ENCODE peak calls at places on chromosomes 6 and 20, in five cellular contexts. Z, N, L, O and R are unnamed samples.
A peak's percentile ranks its signal among the peaks of the same experiment; 100 is the strongest.

GRCh38 chr6:36052092-36052491 is 24.5 kb downstream of the MAPK14 start:
- DNase-seq in O (no peak), N (no peak), L (no peak), Z (no peak), R (peak; percentile 34)

GRCh38 chr6:149271348-149272340 is 45.9 kb upstream of the TAB2 start:
- DNase-seq in L (no peak), O (no peak), Z (no peak), N (peak; percentile 81), R (no peak)

GRCh38 chr6:143743256-143744166 is 65.7 kb downstream of the PHACTR2 start:
- DNase-seq in O (no peak), N (no peak), L (peak; percentile 34), Z (no peak), R (no peak)

GRCh38 chr6:75143186-75143585 is 62.7 kb downstream of the COL12A1 start:
- DNase-seq in O (no peak), L (no peak), N (no peak), Z (no peak), R (no peak)

GRCh38 chr6:33875141-33875581 is 71.4 kb upstream of the MLN start:
- DNase-seq in L (no peak), Z (no peak), N (no peak), O (no peak), R (no peak)

GRCh38 chr6:161546632-161547031 is 272.8 kb upstream of the AGPAT4 start:
- DNase-seq in L (no peak), O (no peak), Z (no peak), N (no peak), R (no peak)

GRCh38 chr6:53734473-53735299 is 60.1 kb upstream of the LRRC1 start:
- DNase-seq in O (peak; percentile 58), Z (no peak), L (no peak), N (no peak), R (peak; percentile 62)

GRCh38 chr20:62287129-62287528 is 15.7 kb upstream of the ADRM1 start:
- DNase-seq in Z (no peak), L (no peak), O (no peak), N (no peak), R (no peak)

GRCh38 chr6:12286381-12287132 is 3.6 kb upstream of the EDN1 start:
- DNase-seq in N (no peak), L (no peak), Z (no peak), O (no peak), R (peak; percentile 20)